ENCODE peak calls at places on chromosome 14, in seven cellular contexts. One of them, this sample, is unnamed. For H3K27me3, the result is how much of the 10 kb centered on the place peaks cover.

GRCh38 chr14:83867871-83868270 is 1662.1 kb upstream of the FLRT2 start:
- DNase-seq in psoas muscle: no peak
- DNase-seq in effector memory CD4-positive, alpha-beta T cell: no peak
- DNase-seq in stomach: no peak
- DNase-seq in IMR-90: peak
- DNase-seq in lung: no peak
- DNase-seq in cardiac muscle cell: no peak
- DNase-seq in this sample: no peak

GRCh38 chr14:74400328-74400727 is 25.7 kb downstream of the SYNDIG1L start:
- DNase-seq in psoas muscle: no peak
- DNase-seq in effector memory CD4-positive, alpha-beta T cell: no peak
- DNase-seq in stomach: no peak
- DNase-seq in IMR-90: no peak
- DNase-seq in lung: no peak
- DNase-seq in cardiac muscle cell: peak
- DNase-seq in this sample: no peak

GRCh38 chr14:105487449-105487985 is 831 bp downstream of the CRIP1 start:
- DNase-seq in psoas muscle: no peak
- DNase-seq in effector memory CD4-positive, alpha-beta T cell: peak
- DNase-seq in stomach: peak
- DNase-seq in IMR-90: no peak
- DNase-seq in lung: no peak
- DNase-seq in cardiac muscle cell: no peak
- DNase-seq in this sample: no peak

GRCh38 chr14:68104518-68104917 is 284.9 kb downstream of the RAD51B start:
- DNase-seq in psoas muscle: no peak
- DNase-seq in effector memory CD4-positive, alpha-beta T cell: no peak
- DNase-seq in stomach: no peak
- DNase-seq in IMR-90: peak
- DNase-seq in lung: no peak
- DNase-seq in cardiac muscle cell: peak
- DNase-seq in this sample: peak

GRCh38 chr14:23353433-23353780 is 720 bp upstream of the SLC22A17 start:
- DNase-seq in psoas muscle: no peak
- DNase-seq in effector memory CD4-positive, alpha-beta T cell: no peak
- DNase-seq in stomach: no peak
- DNase-seq in IMR-90: no peak
- DNase-seq in lung: no peak
- DNase-seq in cardiac muscle cell: no peak
- DNase-seq in this sample: no peak

GRCh38 chr14:53148612-53149202 is 4.4 kb downstream of the DDHD1 start:
- DNase-seq in psoas muscle: no peak
- DNase-seq in effector memory CD4-positive, alpha-beta T cell: no peak
- DNase-seq in stomach: no peak
- DNase-seq in IMR-90: no peak
- DNase-seq in lung: no peak
- DNase-seq in cardiac muscle cell: no peak
- DNase-seq in this sample: no peak

GRCh38 chr14:66403183-66403582 is 83.0 kb upstream of the CCDC196 start:
- DNase-seq in psoas muscle: no peak
- DNase-seq in effector memory CD4-positive, alpha-beta T cell: no peak
- DNase-seq in stomach: no peak
- DNase-seq in IMR-90: peak
- DNase-seq in lung: no peak
- DNase-seq in cardiac muscle cell: peak
- DNase-seq in this sample: no peak

GRCh38 chr14:41859336-41859735 is 252.7 kb downstream of the LRFN5 start:
- DNase-seq in psoas muscle: no peak
- DNase-seq in effector memory CD4-positive, alpha-beta T cell: no peak
- DNase-seq in stomach: no peak
- DNase-seq in IMR-90: peak
- DNase-seq in lung: no peak
- DNase-seq in cardiac muscle cell: peak
- DNase-seq in this sample: no peak

GRCh38 chr14:90649096-90649495 is 167.1 kb downstream of the TTC7B start:
- DNase-seq in psoas muscle: no peak
- DNase-seq in effector memory CD4-positive, alpha-beta T cell: no peak
- DNase-seq in stomach: no peak
- DNase-seq in IMR-90: peak
- DNase-seq in lung: no peak
- DNase-seq in cardiac muscle cell: peak
- DNase-seq in this sample: no peak

GRCh38 chr14:25150401-25150800 is 100.5 kb upstream of the STXBP6 start:
- DNase-seq in psoas muscle: no peak
- DNase-seq in effector memory CD4-positive, alpha-beta T cell: no peak
- DNase-seq in stomach: no peak
- DNase-seq in IMR-90: peak
- DNase-seq in lung: no peak
- DNase-seq in cardiac muscle cell: no peak
- DNase-seq in this sample: no peak

GRCh38 chr14:29339491-29339890 is 572.9 kb downstream of the FOXG1 start:
- DNase-seq in psoas muscle: no peak
- DNase-seq in effector memory CD4-positive, alpha-beta T cell: no peak
- DNase-seq in stomach: no peak
- DNase-seq in IMR-90: peak
- DNase-seq in lung: no peak
- DNase-seq in cardiac muscle cell: no peak
- DNase-seq in this sample: peak

GRCh38 chr14:80584638-80585505 is 356.7 kb downstream of the CEP128 start:
- DNase-seq in psoas muscle: no peak
- DNase-seq in effector memory CD4-positive, alpha-beta T cell: no peak
- DNase-seq in stomach: no peak
- DNase-seq in IMR-90: peak
- DNase-seq in lung: no peak
- DNase-seq in cardiac muscle cell: no peak
- DNase-seq in this sample: peak

GRCh38 chr14:55048900-55049437 is 2.5 kb upstream of the MAPK1IP1L start:
- DNase-seq in psoas muscle: no peak
- DNase-seq in effector memory CD4-positive, alpha-beta T cell: no peak
- DNase-seq in stomach: no peak
- DNase-seq in IMR-90: no peak
- DNase-seq in lung: no peak
- DNase-seq in cardiac muscle cell: no peak
- DNase-seq in this sample: no peak

GRCh38 chr14:90184571-90185266 is 71.6 kb upstream of the PSMC1 start:
- DNase-seq in psoas muscle: no peak
- DNase-seq in effector memory CD4-positive, alpha-beta T cell: no peak
- DNase-seq in stomach: no peak
- DNase-seq in IMR-90: no peak
- DNase-seq in lung: no peak
- DNase-seq in cardiac muscle cell: no peak
- DNase-seq in this sample: no peak

GRCh38 chr14:56487090-56487667 is 92.4 kb upstream of the TMEM260 start:
- DNase-seq in psoas muscle: no peak
- DNase-seq in effector memory CD4-positive, alpha-beta T cell: no peak
- DNase-seq in stomach: no peak
- DNase-seq in IMR-90: peak
- DNase-seq in lung: no peak
- DNase-seq in cardiac muscle cell: peak
- DNase-seq in this sample: no peak

GRCh38 chr14:20400589-20400964 is 12.7 kb downstream of the TEP1 start:
- DNase-seq in psoas muscle: no peak
- DNase-seq in effector memory CD4-positive, alpha-beta T cell: no peak
- DNase-seq in stomach: no peak
- DNase-seq in IMR-90: no peak
- DNase-seq in lung: no peak
- DNase-seq in cardiac muscle cell: no peak
- DNase-seq in this sample: no peak

GRCh38 chr14:93528884-93529558 is 98.3 kb downstream of the UNC79 start:
- DNase-seq in psoas muscle: no peak
- DNase-seq in effector memory CD4-positive, alpha-beta T cell: no peak
- DNase-seq in stomach: no peak
- DNase-seq in IMR-90: no peak
- DNase-seq in lung: no peak
- DNase-seq in cardiac muscle cell: no peak
- DNase-seq in this sample: no peak

GRCh38 chr14:68047910-68048309 is 228.3 kb downstream of the RAD51B start:
- DNase-seq in psoas muscle: no peak
- DNase-seq in effector memory CD4-positive, alpha-beta T cell: no peak
- DNase-seq in stomach: no peak
- DNase-seq in IMR-90: peak
- DNase-seq in lung: no peak
- DNase-seq in cardiac muscle cell: peak
- DNase-seq in this sample: no peak

GRCh38 chr14:61456720-61457119 is 135.3 kb downstream of the PRKCH start:
- DNase-seq in psoas muscle: peak
- DNase-seq in effector memory CD4-positive, alpha-beta T cell: peak
- DNase-seq in stomach: peak
- DNase-seq in IMR-90: peak
- DNase-seq in lung: peak
- DNase-seq in cardiac muscle cell: peak
- DNase-seq in this sample: no peak

GRCh38 chr14:23209651-23210423 is 26.4 kb upstream of the SLC7A8 start:
- DNase-seq in psoas muscle: no peak
- DNase-seq in effector memory CD4-positive, alpha-beta T cell: no peak
- DNase-seq in stomach: no peak
- DNase-seq in IMR-90: peak
- DNase-seq in lung: no peak
- DNase-seq in cardiac muscle cell: no peak
- DNase-seq in this sample: no peak

GRCh38 chr14:46054526-46054925 is 597.1 kb downstream of the RPL10L start:
- DNase-seq in psoas muscle: no peak
- DNase-seq in effector memory CD4-positive, alpha-beta T cell: no peak
- DNase-seq in stomach: no peak
- DNase-seq in IMR-90: peak
- DNase-seq in lung: no peak
- DNase-seq in cardiac muscle cell: peak
- DNase-seq in this sample: peak

GRCh38 chr14:66955159-66955558 is 234.1 kb upstream of the GARIN2 start:
- DNase-seq in psoas muscle: no peak
- DNase-seq in effector memory CD4-positive, alpha-beta T cell: no peak
- DNase-seq in stomach: no peak
- DNase-seq in IMR-90: no peak
- DNase-seq in lung: no peak
- DNase-seq in cardiac muscle cell: no peak
- DNase-seq in this sample: no peak

GRCh38 chr14:99339551-99339950 is 67.6 kb upstream of the BCL11B start:
- DNase-seq in psoas muscle: no peak
- DNase-seq in effector memory CD4-positive, alpha-beta T cell: no peak
- DNase-seq in stomach: no peak
- DNase-seq in IMR-90: no peak
- DNase-seq in lung: no peak
- DNase-seq in cardiac muscle cell: no peak
- DNase-seq in this sample: no peak
- H3K27me3 ChIP-seq in psoas muscle: under half
- H3K27me3 ChIP-seq in effector memory CD4-positive, alpha-beta T cell: under half
- H3K27me3 ChIP-seq in stomach: under half
- H3K27me3 ChIP-seq in IMR-90: under half
- H3K27me3 ChIP-seq in lung: under half
- H3K27me3 ChIP-seq in cardiac muscle cell: under half
- H3K27me3 ChIP-seq in this sample: under half

GRCh38 chr14:50001146-50001998 is 108.5 kb downstream of the ARF6 start:
- DNase-seq in psoas muscle: peak
- DNase-seq in effector memory CD4-positive, alpha-beta T cell: peak
- DNase-seq in stomach: peak
- DNase-seq in IMR-90: peak
- DNase-seq in lung: peak
- DNase-seq in cardiac muscle cell: peak
- DNase-seq in this sample: no peak

GRCh38 chr14:50000215-50001145 is 107.6 kb downstream of the ARF6 start:
- DNase-seq in psoas muscle: peak
- DNase-seq in effector memory CD4-positive, alpha-beta T cell: peak
- DNase-seq in stomach: peak
- DNase-seq in IMR-90: peak
- DNase-seq in lung: peak
- DNase-seq in cardiac muscle cell: peak
- DNase-seq in this sample: no peak

GRCh38 chr14:50003213-50004021 is 110.5 kb downstream of the ARF6 start:
- DNase-seq in psoas muscle: peak
- DNase-seq in effector memory CD4-positive, alpha-beta T cell: peak
- DNase-seq in stomach: peak
- DNase-seq in IMR-90: peak
- DNase-seq in lung: peak
- DNase-seq in cardiac muscle cell: peak
- DNase-seq in this sample: no peak

GRCh38 chr14:50001999-50002925 is 109.4 kb downstream of the ARF6 start:
- DNase-seq in psoas muscle: peak
- DNase-seq in effector memory CD4-positive, alpha-beta T cell: peak
- DNase-seq in stomach: peak
- DNase-seq in IMR-90: no peak
- DNase-seq in lung: no peak
- DNase-seq in cardiac muscle cell: no peak
- DNase-seq in this sample: no peak

GRCh38 chr14:50002926-50003212 is 110.0 kb downstream of the ARF6 start:
- DNase-seq in psoas muscle: no peak
- DNase-seq in effector memory CD4-positive, alpha-beta T cell: no peak
- DNase-seq in stomach: no peak
- DNase-seq in IMR-90: no peak
- DNase-seq in lung: no peak
- DNase-seq in cardiac muscle cell: no peak
- DNase-seq in this sample: no peak
- H3K27me3 ChIP-seq in psoas muscle: under half
- H3K27me3 ChIP-seq in effector memory CD4-positive, alpha-beta T cell: under half
- H3K27me3 ChIP-seq in stomach: under half
- H3K27me3 ChIP-seq in IMR-90: under half
- H3K27me3 ChIP-seq in lung: under half
- H3K27me3 ChIP-seq in cardiac muscle cell: under half
- H3K27me3 ChIP-seq in this sample: under half

GRCh38 chr14:76136476-76137160 is 15.1 kb upstream of the GPATCH2L start:
- DNase-seq in psoas muscle: no peak
- DNase-seq in effector memory CD4-positive, alpha-beta T cell: no peak
- DNase-seq in stomach: no peak
- DNase-seq in IMR-90: no peak
- DNase-seq in lung: no peak
- DNase-seq in cardiac muscle cell: no peak
- DNase-seq in this sample: no peak

GRCh38 chr14:76138758-76139723 is 12.7 kb upstream of the GPATCH2L start:
- DNase-seq in psoas muscle: no peak
- DNase-seq in effector memory CD4-positive, alpha-beta T cell: no peak
- DNase-seq in stomach: no peak
- DNase-seq in IMR-90: no peak
- DNase-seq in lung: no peak
- DNase-seq in cardiac muscle cell: peak
- DNase-seq in this sample: no peak

GRCh38 chr14:76138119-76138757 is 13.5 kb upstream of the GPATCH2L start:
- DNase-seq in psoas muscle: no peak
- DNase-seq in effector memory CD4-positive, alpha-beta T cell: no peak
- DNase-seq in stomach: no peak
- DNase-seq in IMR-90: no peak
- DNase-seq in lung: no peak
- DNase-seq in cardiac muscle cell: no peak
- DNase-seq in this sample: no peak

GRCh38 chr14:76133103-76133502 is 18.6 kb upstream of the GPATCH2L start:
- DNase-seq in psoas muscle: no peak
- DNase-seq in effector memory CD4-positive, alpha-beta T cell: no peak
- DNase-seq in stomach: no peak
- DNase-seq in IMR-90: peak
- DNase-seq in lung: no peak
- DNase-seq in cardiac muscle cell: peak
- DNase-seq in this sample: no peak

GRCh38 chr14:76135722-76136121 is 16.0 kb upstream of the GPATCH2L start:
- DNase-seq in psoas muscle: no peak
- DNase-seq in effector memory CD4-positive, alpha-beta T cell: no peak
- DNase-seq in stomach: no peak
- DNase-seq in IMR-90: no peak
- DNase-seq in lung: no peak
- DNase-seq in cardiac muscle cell: no peak
- DNase-seq in this sample: no peak
- H3K27me3 ChIP-seq in psoas muscle: under half
- H3K27me3 ChIP-seq in effector memory CD4-positive, alpha-beta T cell: under half
- H3K27me3 ChIP-seq in stomach: half or more
- H3K27me3 ChIP-seq in IMR-90: under half
- H3K27me3 ChIP-seq in lung: under half
- H3K27me3 ChIP-seq in cardiac muscle cell: under half
- H3K27me3 ChIP-seq in this sample: half or more

GRCh38 chr14:36521598-36522345 is 1.7 kb upstream of the NKX2-1 start:
- DNase-seq in psoas muscle: no peak
- DNase-seq in effector memory CD4-positive, alpha-beta T cell: no peak
- DNase-seq in stomach: no peak
- DNase-seq in IMR-90: no peak
- DNase-seq in lung: peak
- DNase-seq in cardiac muscle cell: no peak
- DNase-seq in this sample: no peak
- H3K27me3 ChIP-seq in psoas muscle: half or more
- H3K27me3 ChIP-seq in effector memory CD4-positive, alpha-beta T cell: half or more
- H3K27me3 ChIP-seq in stomach: half or more
- H3K27me3 ChIP-seq in IMR-90: half or more
- H3K27me3 ChIP-seq in lung: under half
- H3K27me3 ChIP-seq in cardiac muscle cell: half or more
- H3K27me3 ChIP-seq in this sample: half or more